ENCODE peak calls at places on chromosomes 1 and 21, in six cellular contexts. H, X, G, N, Q and I are unnamed samples.
A peak's percentile ranks its signal among the peaks of the same experiment; 100 is the strongest.

GRCh38 chr1:157472959-157473358 is 79.4 kb downstream of the FCRL5 start:
- DNase-seq in H (no peak), X (no peak), N (no peak), Q (no peak), G (no peak), I (no peak)

GRCh38 chr1:181483561-181484291 is 409 bp downstream of the CACNA1E start:
- DNase-seq in G (peak; percentile 56), X (no peak), N (no peak), H (no peak), Q (no peak), I (no peak)

GRCh38 chr21:38567577-38568360 is 69.5 kb upstream of the ERG start:
- DNase-seq in H (no peak), Q (no peak), X (no peak), N (no peak), G (no peak), I (peak; percentile 16)

GRCh38 chr1:101005871-101006270 is 19.7 kb downstream of the DPH5 start:
- DNase-seq in H (no peak), G (no peak), Q (no peak), N (no peak), X (no peak), I (no peak)

GRCh38 chr1:8197493-8198282 is 120.2 kb upstream of the SLC45A1 start:
- DNase-seq in N (peak; percentile 83), Q (no peak), G (no peak), H (peak; percentile 97), X (peak; percentile 97), I (no peak)

GRCh38 chr1:22745675-22746585 is 35.3 kb downstream of the EPHB2 start:
- DNase-seq in G (no peak), Q (no peak), N (peak; percentile 63), X (no peak), H (no peak), I (no peak)

GRCh38 chr1:47434051-47434842 is 3.6 kb upstream of the FOXD2 start:
- DNase-seq in X (no peak), H (no peak), G (no peak), N (no peak), Q (no peak), I (no peak)

GRCh38 chr1:53112861-53113260 is 29.6 kb downstream of the SLC1A7 start:
- DNase-seq in H (no peak), X (no peak), N (no peak), Q (no peak), G (no peak), I (no peak)

GRCh38 chr1:118660769-118661168 is 327.4 kb downstream of the TBX15 start:
- DNase-seq in X (no peak), N (no peak), H (no peak), G (no peak), Q (no peak), I (no peak)

GRCh38 chr1:162367073-162367472 is 9.6 kb downstream of the SPATA46 start:
- DNase-seq in N (no peak), X (no peak), Q (no peak), H (no peak), G (no peak), I (no peak)

GRCh38 chr1:98792123-98792522 is 130.6 kb downstream of the SNX7 start:
- DNase-seq in X (no peak), G (no peak), Q (no peak), N (no peak), H (no peak), I (no peak)

GRCh38 chr1:66207484-66207883 is 326.5 kb upstream of the SGIP1 start:
- DNase-seq in Q (no peak), X (no peak), H (no peak), G (no peak), N (no peak), I (no peak)

GRCh38 chr1:31669786-31670582 is 25.3 kb upstream of the PEF1 start:
- DNase-seq in X (no peak), Q (no peak), G (no peak), H (peak; percentile 12), N (no peak), I (no peak)

GRCh38 chr1:244311784-244312532 is 139.8 kb downstream of the ADSS2 start:
- DNase-seq in Q (no peak), X (no peak), N (no peak), H (no peak), G (no peak), I (no peak)

GRCh38 chr1:155983191-155984023 is 5.1 kb upstream of the ARHGEF2 start:
- DNase-seq in H (peak; percentile 77), G (peak; percentile 54), N (peak; percentile 44), Q (no peak), X (peak; percentile 48), I (no peak)

GRCh38 chr1:117754061-117754969 is 148.5 kb downstream of the TENT5C start:
- DNase-seq in N (peak; percentile 50), H (peak; percentile 52), G (peak; percentile 70), X (peak; percentile 79), Q (no peak), I (peak; percentile 84)

GRCh38 chr21:23861908-23862504 is 1745.3 kb downstream of the MRPL39 start:
- DNase-seq in N (no peak), X (no peak), Q (no peak), H (no peak), G (no peak), I (no peak)

GRCh38 chr1:17198476-17199258 is 6.3 kb upstream of the PADI1 start:
- DNase-seq in G (no peak), X (no peak), Q (no peak), H (no peak), N (no peak), I (no peak)
- TF ChIP-seq ZNF274 in G (no peak), X (no peak), Q (no peak), H (no peak), N (no peak), I (no peak)

GRCh38 chr1:19151537-19151936 is 58.5 kb downstream of the UBR4 start:
- DNase-seq in G (no peak), Q (no peak), N (no peak), H (no peak), X (peak; percentile 27), I (no peak)

GRCh38 chr1:19154876-19155275 is 55.2 kb downstream of the UBR4 start:
- DNase-seq in X (no peak), Q (no peak), G (no peak), N (no peak), H (no peak), I (no peak)

GRCh38 chr1:19153169-19153568 is 56.9 kb downstream of the UBR4 start:
- DNase-seq in Q (no peak), G (no peak), X (no peak), H (no peak), N (no peak), I (no peak)

DNA sequence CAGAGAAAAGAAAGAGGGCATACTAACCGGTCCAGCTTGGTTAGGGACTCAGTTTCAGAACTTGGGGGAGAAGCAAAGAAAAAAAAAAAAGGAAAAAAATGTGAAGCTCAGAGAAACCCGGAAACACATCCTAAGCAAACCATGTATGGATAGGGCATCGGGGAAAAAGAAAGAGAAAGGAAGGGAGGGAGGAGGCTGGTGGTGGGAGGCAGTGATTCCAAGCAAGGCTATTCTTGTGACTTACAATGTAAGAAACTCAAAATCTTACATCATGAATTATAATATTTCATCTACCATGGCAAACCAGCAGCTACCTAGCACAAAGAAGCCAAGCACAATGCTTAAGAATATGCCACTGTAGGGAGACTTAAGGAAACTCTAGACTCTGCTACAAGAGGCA is 60.3 kb downstream of the UBR4 start:
- DNase-seq in N (no peak), G (no peak), X (no peak), H (no peak), Q (no peak), I (no peak)
- TF ChIP-seq ZNF274 in N (no peak), G (no peak), X (no peak), H (no peak), Q (no peak), I (no peak)

GRCh38 chr1:57623039-57623790 is 199.4 kb upstream of the DAB1 start:
- DNase-seq in N (peak; percentile 3), G (peak; percentile 51), X (no peak), H (no peak), Q (no peak), I (no peak)
- TF ChIP-seq ZNF274 in N (no peak), G (no peak), X (no peak), H (no peak), Q (no peak), I (no peak)

GRCh38 chr1:109827466-109827865 is 63.7 kb upstream of the EPS8L3 start:
- DNase-seq in X (peak; percentile 1), N (no peak), Q (no peak), G (no peak), H (no peak), I (no peak)

GRCh38 chr1:109828756-109829505 is 65.2 kb upstream of the EPS8L3 start:
- DNase-seq in Q (no peak), G (no peak), X (no peak), H (no peak), N (no peak), I (no peak)

GRCh38 chr1:109826930-109827349 is 63.2 kb upstream of the EPS8L3 start:
- DNase-seq in G (no peak), N (no peak), H (no peak), X (peak; percentile 36), Q (no peak), I (no peak)

GRCh38 chr1:109826446-109826845 is 62.7 kb upstream of the EPS8L3 start:
- DNase-seq in N (no peak), H (no peak), X (no peak), G (no peak), Q (no peak), I (no peak)

DNA sequence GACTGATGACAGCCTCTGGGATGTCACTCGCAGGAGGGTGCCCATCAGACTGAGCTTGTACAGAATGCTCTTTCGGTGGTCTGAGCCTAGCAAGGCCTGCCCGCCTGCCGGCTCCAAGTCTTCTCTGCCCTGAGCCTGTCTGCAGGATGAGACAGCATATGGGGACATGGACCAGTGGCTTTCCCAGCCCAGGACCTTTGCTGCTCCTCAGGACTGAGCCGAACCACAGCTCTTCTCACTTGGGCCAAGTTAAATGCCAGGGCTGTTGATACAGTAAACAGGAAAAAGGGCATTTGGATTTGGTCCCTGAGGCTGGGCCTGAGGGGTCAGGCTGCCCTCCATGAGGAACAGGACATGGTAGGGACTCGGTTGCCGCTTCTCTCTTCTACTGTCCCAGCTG is 64.3 kb upstream of the EPS8L3 start:
- DNase-seq in G (no peak), N (no peak), X (peak; percentile 2), H (no peak), Q (no peak), I (no peak)
- TF ChIP-seq ZNF274 in G (no peak), N (no peak), X (no peak), H (no peak), Q (no peak), I (no peak)

DNA sequence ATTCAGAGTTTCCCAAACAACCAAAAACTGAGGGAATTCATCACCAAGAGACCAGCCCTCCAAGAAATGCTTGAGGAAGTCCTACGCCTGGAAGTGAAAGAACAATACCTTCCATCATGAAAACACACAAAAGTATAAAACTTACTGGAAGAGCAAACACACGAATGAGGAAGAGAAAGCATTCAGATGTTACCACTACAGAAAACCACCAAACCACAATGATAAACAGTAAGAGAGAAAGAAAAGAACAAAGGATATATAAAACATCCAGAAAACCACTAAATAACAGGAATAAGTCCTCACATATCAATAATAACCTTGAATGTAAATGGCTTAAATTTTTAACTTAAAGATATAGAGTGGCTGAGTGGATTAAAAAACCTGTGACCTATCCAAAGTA is 58.5 kb upstream of the BCL10 start:
- DNase-seq in N (no peak), Q (no peak), G (no peak), H (no peak), X (no peak), I (no peak)
- TF ChIP-seq ZNF274 in N (no peak), Q (no peak), G (no peak), H (no peak), X (no peak), I (no peak)